ENCODE peak calls at places on chromosomes 7 and 10, in seven cellular contexts. One of them, this sample, is unnamed.

GRCh38 chr10:62264702-62265436 is 3.8 kb downstream of the RTKN2 start:
- DNase-seq in breast epithelium: no peak
- DNase-seq in IMR-90: peak; percentile 92
- DNase-seq in stomach: no peak
- DNase-seq in prostate gland: no peak
- DNase-seq in body of pancreas: no peak
- DNase-seq in A549: peak; percentile 85
- DNase-seq in this sample: no peak

GRCh38 chr10:79078367-79079073 is 9.8 kb downstream of the ZMIZ1 start:
- DNase-seq in breast epithelium: no peak
- DNase-seq in IMR-90: no peak
- DNase-seq in stomach: no peak
- DNase-seq in prostate gland: no peak
- DNase-seq in body of pancreas: no peak
- DNase-seq in A549: no peak
- DNase-seq in this sample: no peak

GRCh38 chr10:46265981-46266505 is 20.8 kb upstream of the ANTXRL start:
- DNase-seq in breast epithelium: no peak
- DNase-seq in IMR-90: no peak
- DNase-seq in stomach: peak; percentile 19
- DNase-seq in prostate gland: no peak
- DNase-seq in body of pancreas: no peak
- DNase-seq in A549: no peak
- DNase-seq in this sample: no peak

GRCh38 chr10:93390691-93391090 is 91.4 kb downstream of the MYOF start:
- DNase-seq in breast epithelium: no peak
- DNase-seq in IMR-90: peak; percentile 26
- DNase-seq in stomach: no peak
- DNase-seq in prostate gland: no peak
- DNase-seq in body of pancreas: no peak
- DNase-seq in A549: no peak
- DNase-seq in this sample: no peak

GRCh38 chr10:13158401-13158800 is 3.0 kb upstream of the MCM10 start:
- DNase-seq in breast epithelium: no peak
- DNase-seq in IMR-90: no peak
- DNase-seq in stomach: no peak
- DNase-seq in prostate gland: no peak
- DNase-seq in body of pancreas: peak; percentile 34
- DNase-seq in A549: no peak
- DNase-seq in this sample: no peak

GRCh38 chr10:124992462-124993344 is 50.8 kb downstream of the ZRANB1 start:
- DNase-seq in breast epithelium: peak; percentile 70
- DNase-seq in IMR-90: peak; percentile 63
- DNase-seq in stomach: peak; percentile 72
- DNase-seq in prostate gland: peak; percentile 73
- DNase-seq in body of pancreas: peak; percentile 77
- DNase-seq in A549: peak; percentile 70
- DNase-seq in this sample: peak; percentile 79

GRCh38 chr10:110681023-110681681 is 37.0 kb downstream of the RBM20 start:
- DNase-seq in breast epithelium: no peak
- DNase-seq in IMR-90: peak; percentile 31
- DNase-seq in stomach: peak; percentile 43
- DNase-seq in prostate gland: peak; percentile 10
- DNase-seq in body of pancreas: peak; percentile 28
- DNase-seq in A549: peak; percentile 57
- DNase-seq in this sample: no peak

GRCh38 chr7:33937871-33938270 is 32.5 kb downstream of the BMPER start:
- DNase-seq in breast epithelium: no peak
- DNase-seq in IMR-90: no peak
- DNase-seq in stomach: no peak
- DNase-seq in prostate gland: no peak
- DNase-seq in body of pancreas: no peak
- DNase-seq in A549: no peak
- DNase-seq in this sample: no peak

GRCh38 chr10:23293973-23294372 is 50.6 kb downstream of the C10orf67 start:
- DNase-seq in breast epithelium: no peak
- DNase-seq in IMR-90: no peak
- DNase-seq in stomach: no peak
- DNase-seq in prostate gland: no peak
- DNase-seq in body of pancreas: no peak
- DNase-seq in A549: no peak
- DNase-seq in this sample: no peak

GRCh38 chr10:2619472-2619871 is 447.9 kb upstream of the PFKP start:
- DNase-seq in breast epithelium: no peak
- DNase-seq in IMR-90: no peak
- DNase-seq in stomach: no peak
- DNase-seq in prostate gland: no peak
- DNase-seq in body of pancreas: no peak
- DNase-seq in A549: peak; percentile 41
- DNase-seq in this sample: no peak

GRCh38 chr7:46848944-46849343 is 733.0 kb downstream of the TNS3 start:
- DNase-seq in breast epithelium: no peak
- DNase-seq in IMR-90: peak; percentile 71
- DNase-seq in stomach: no peak
- DNase-seq in prostate gland: no peak
- DNase-seq in body of pancreas: no peak
- DNase-seq in A549: no peak
- DNase-seq in this sample: no peak

GRCh38 chr10:100482181-100482833 is 19.5 kb downstream of the WNT8B start:
- DNase-seq in breast epithelium: peak; percentile 37
- DNase-seq in IMR-90: peak; percentile 74
- DNase-seq in stomach: peak; percentile 74
- DNase-seq in prostate gland: peak; percentile 66
- DNase-seq in body of pancreas: peak; percentile 83
- DNase-seq in A549: peak; percentile 83
- DNase-seq in this sample: peak; percentile 25

GRCh38 chr7:40199076-40199802 is 64.4 kb downstream of the SUGCT start:
- DNase-seq in breast epithelium: no peak
- DNase-seq in IMR-90: peak; percentile 63
- DNase-seq in stomach: no peak
- DNase-seq in prostate gland: no peak
- DNase-seq in body of pancreas: no peak
- DNase-seq in A549: peak; percentile 25
- DNase-seq in this sample: no peak

GRCh38 chr7:34191041-34191440 is 285.7 kb downstream of the BMPER start:
- DNase-seq in breast epithelium: no peak
- DNase-seq in IMR-90: no peak
- DNase-seq in stomach: no peak
- DNase-seq in prostate gland: peak; percentile 63
- DNase-seq in body of pancreas: no peak
- DNase-seq in A549: no peak
- DNase-seq in this sample: no peak

GRCh38 chr10:100167521-100168312 is 18.1 kb downstream of the ERLIN1 start:
- DNase-seq in breast epithelium: no peak
- DNase-seq in IMR-90: no peak
- DNase-seq in stomach: no peak
- DNase-seq in prostate gland: no peak
- DNase-seq in body of pancreas: no peak
- DNase-seq in A549: no peak
- DNase-seq in this sample: no peak

GRCh38 chr7:122438001-122438400 is 133.5 kb upstream of the FEZF1 start:
- DNase-seq in breast epithelium: no peak
- DNase-seq in IMR-90: no peak
- DNase-seq in stomach: no peak
- DNase-seq in prostate gland: no peak
- DNase-seq in body of pancreas: no peak
- DNase-seq in A549: no peak
- DNase-seq in this sample: no peak

GRCh38 chr10:48527691-48528212 is 77.1 kb downstream of the ARHGAP22 start:
- DNase-seq in breast epithelium: no peak
- DNase-seq in IMR-90: no peak
- DNase-seq in stomach: peak; percentile 7
- DNase-seq in prostate gland: no peak
- DNase-seq in body of pancreas: no peak
- DNase-seq in A549: no peak
- DNase-seq in this sample: no peak

GRCh38 chr7:33425385-33425784 is 296.0 kb downstream of the BBS9 start:
- DNase-seq in breast epithelium: no peak
- DNase-seq in IMR-90: no peak
- DNase-seq in stomach: no peak
- DNase-seq in prostate gland: no peak
- DNase-seq in body of pancreas: no peak
- DNase-seq in A549: no peak
- DNase-seq in this sample: no peak

GRCh38 chr7:77327067-77327931 is 88.8 kb downstream of the GSAP start:
- DNase-seq in breast epithelium: peak; percentile 26
- DNase-seq in IMR-90: peak; percentile 91
- DNase-seq in stomach: peak; percentile 32
- DNase-seq in prostate gland: peak; percentile 29
- DNase-seq in body of pancreas: no peak
- DNase-seq in A549: no peak
- DNase-seq in this sample: no peak

GRCh38 chr7:595621-596010 is 76.0 kb upstream of the PDGFA start:
- DNase-seq in breast epithelium: no peak
- DNase-seq in IMR-90: no peak
- DNase-seq in stomach: no peak
- DNase-seq in prostate gland: no peak
- DNase-seq in body of pancreas: no peak
- DNase-seq in A549: no peak
- DNase-seq in this sample: no peak

GRCh38 chr7:135620980-135621850 is 41.1 kb upstream of the STMP1 start:
- DNase-seq in breast epithelium: peak; percentile 36
- DNase-seq in IMR-90: peak; percentile 91
- DNase-seq in stomach: no peak
- DNase-seq in prostate gland: peak; percentile 21
- DNase-seq in body of pancreas: peak; percentile 36
- DNase-seq in A549: peak; percentile 75
- DNase-seq in this sample: no peak

GRCh38 chr10:74923556-74923955 is 97.2 kb downstream of the KAT6B start:
- DNase-seq in breast epithelium: no peak
- DNase-seq in IMR-90: no peak
- DNase-seq in stomach: no peak
- DNase-seq in prostate gland: no peak
- DNase-seq in body of pancreas: no peak
- DNase-seq in A549: no peak
- DNase-seq in this sample: no peak
- H3K4me1 ChIP-seq in breast epithelium: peaks cover 7% of the 10 kb centered on the region
- H3K4me1 ChIP-seq in IMR-90: peaks cover 27% of the 10 kb centered on the region
- H3K4me1 ChIP-seq in stomach: peaks cover 78% of the 10 kb centered on the region
- H3K4me1 ChIP-seq in prostate gland: peaks cover 2% of the 10 kb centered on the region
- H3K4me1 ChIP-seq in body of pancreas: peaks cover 73% of the 10 kb centered on the region
- H3K4me1 ChIP-seq in A549: peaks cover 56% of the 10 kb centered on the region
- H3K4me1 ChIP-seq in this sample: peaks cover 17% of the 10 kb centered on the region

GRCh38 chr7:55164527-55164926 is 145.7 kb downstream of the EGFR start:
- DNase-seq in breast epithelium: no peak
- DNase-seq in IMR-90: no peak
- DNase-seq in stomach: no peak
- DNase-seq in prostate gland: no peak
- DNase-seq in body of pancreas: no peak
- DNase-seq in A549: no peak
- DNase-seq in this sample: no peak
- TF ChIP-seq POLR2A in breast epithelium: no peak
- TF ChIP-seq POLR2A in IMR-90: no peak
- TF ChIP-seq POLR2A in stomach: no peak
- TF ChIP-seq POLR2A in prostate gland: no peak
- TF ChIP-seq POLR2A in body of pancreas: no peak
- TF ChIP-seq POLR2A in A549: no peak
- TF ChIP-seq POLR2A in this sample: no peak

GRCh38 chr10:33258951-33259350 is 75.5 kb downstream of the NRP1 start:
- DNase-seq in breast epithelium: no peak
- DNase-seq in IMR-90: peak; percentile 73
- DNase-seq in stomach: no peak
- DNase-seq in prostate gland: no peak
- DNase-seq in body of pancreas: no peak
- DNase-seq in A549: peak; percentile 58
- DNase-seq in this sample: no peak

GRCh38 chr10:33263453-33263852 is 71.0 kb downstream of the NRP1 start:
- DNase-seq in breast epithelium: no peak
- DNase-seq in IMR-90: peak; percentile 39
- DNase-seq in stomach: no peak
- DNase-seq in prostate gland: no peak
- DNase-seq in body of pancreas: no peak
- DNase-seq in A549: no peak
- DNase-seq in this sample: no peak

GRCh38 chr10:33265621-33266020 is 68.8 kb downstream of the NRP1 start:
- DNase-seq in breast epithelium: no peak
- DNase-seq in IMR-90: no peak
- DNase-seq in stomach: peak; percentile 75
- DNase-seq in prostate gland: no peak
- DNase-seq in body of pancreas: peak; percentile 57
- DNase-seq in A549: no peak
- DNase-seq in this sample: no peak

GRCh38 chr10:33260403-33261239 is 73.8 kb downstream of the NRP1 start:
- DNase-seq in breast epithelium: no peak
- DNase-seq in IMR-90: peak; percentile 52
- DNase-seq in stomach: no peak
- DNase-seq in prostate gland: no peak
- DNase-seq in body of pancreas: no peak
- DNase-seq in A549: peak; percentile 77
- DNase-seq in this sample: no peak

DNA sequence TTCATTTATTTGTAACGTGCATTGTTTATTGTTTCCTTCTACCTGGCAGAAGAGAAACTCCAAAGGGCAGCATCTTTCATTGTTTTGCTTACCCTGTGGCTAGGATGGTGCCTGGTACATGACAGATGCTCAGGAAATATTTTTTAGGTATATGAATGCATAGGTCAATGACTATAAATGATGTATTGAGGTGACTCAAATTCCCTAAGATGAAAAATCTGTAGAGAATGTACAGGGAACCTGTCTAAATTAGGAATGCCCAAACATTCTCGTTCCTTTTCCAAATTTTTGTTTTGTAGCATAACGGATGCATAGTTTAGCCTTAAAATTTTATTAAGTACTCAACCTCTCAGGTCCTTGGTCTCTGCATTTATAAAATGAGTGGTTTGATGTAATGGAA is 71.6 kb downstream of the NRP1 start:
- DNase-seq in breast epithelium: no peak
- DNase-seq in IMR-90: no peak
- DNase-seq in stomach: no peak
- DNase-seq in prostate gland: no peak
- DNase-seq in body of pancreas: no peak
- DNase-seq in A549: no peak
- DNase-seq in this sample: no peak
- H3K4me1 ChIP-seq in breast epithelium: no peaks in the 10 kb centered on the region
- H3K4me1 ChIP-seq in IMR-90: peaks cover 13% of the 10 kb centered on the region
- H3K4me1 ChIP-seq in stomach: peaks cover 23% of the 10 kb centered on the region
- H3K4me1 ChIP-seq in prostate gland: no peaks in the 10 kb centered on the region
- H3K4me1 ChIP-seq in body of pancreas: peaks cover 51% of the 10 kb centered on the region
- H3K4me1 ChIP-seq in A549: peaks cover 79% of the 10 kb centered on the region
- H3K4me1 ChIP-seq in this sample: no peaks in the 10 kb centered on the region

DNA sequence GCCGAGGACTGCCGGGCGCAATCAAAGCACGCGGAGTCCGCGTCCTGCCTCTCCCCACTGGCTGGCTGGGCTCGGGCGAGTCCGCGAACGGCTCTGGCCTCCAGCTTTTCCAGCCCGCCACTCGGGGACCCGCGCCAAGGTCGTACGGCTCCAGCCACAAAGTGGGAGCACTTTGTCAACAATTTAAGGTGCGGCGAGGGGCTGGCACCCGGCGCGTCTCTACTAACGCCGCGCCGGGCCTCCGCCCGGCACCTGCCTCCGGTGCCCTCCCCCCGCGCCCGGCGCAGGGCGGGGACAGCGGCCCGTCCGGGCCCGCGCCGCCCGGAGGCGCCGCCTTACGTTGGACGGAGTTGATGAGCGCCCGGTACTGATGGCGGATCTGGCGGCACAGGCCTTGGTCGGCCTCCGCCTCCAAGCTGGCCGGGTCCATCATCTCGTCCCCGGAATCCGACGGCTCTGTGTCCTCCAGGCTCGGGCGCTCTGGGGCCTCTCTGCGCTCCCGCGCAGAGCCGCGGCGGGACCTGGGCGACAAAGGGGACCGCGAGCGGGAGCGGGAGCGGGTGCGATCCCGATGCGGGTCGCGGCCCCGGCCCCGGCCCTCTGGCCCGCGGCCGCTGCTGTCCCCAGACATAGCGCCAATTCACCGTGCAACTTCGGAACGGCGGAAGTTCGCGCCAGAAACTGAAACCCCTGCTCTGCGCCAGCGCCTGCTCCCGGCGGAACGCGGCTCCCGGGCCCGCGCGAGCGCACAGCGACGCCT is at the start of gene NSMCE4A:
- DNase-seq in breast epithelium: peak; percentile 36
- DNase-seq in IMR-90: peak; percentile 71
- DNase-seq in stomach: peak; percentile 83
- DNase-seq in prostate gland: peak; percentile 70
- DNase-seq in body of pancreas: peak; percentile 81
- DNase-seq in A549: peak; percentile 85
- DNase-seq in this sample: peak; percentile 74
- TF ChIP-seq POLR2A in breast epithelium: no peak
- TF ChIP-seq POLR2A in IMR-90: peak; percentile 55
- TF ChIP-seq POLR2A in stomach: no peak
- TF ChIP-seq POLR2A in prostate gland: peak; percentile 43
- TF ChIP-seq POLR2A in body of pancreas: peak; percentile 79
- TF ChIP-seq POLR2A in A549: peak; percentile 52
- TF ChIP-seq POLR2A in this sample: peak; percentile 21

This sample was measured in uterus.